ENCODE peak calls at places on chromosomes 7 and 10, in ten cellular contexts. B is Kasumi-1, F is GF-D8, Q is AG08396, G is mucosa of gallbladder, R is COR-L47, E is GM13977, A is ecto neural progenitor cell, U is NCI-H2029, P is NCI-H1105. Z is an unnamed sample.

GRCh38 chr7:72042855-72043254 is 369.3 kb downstream of the CALN1 start:
- DNase-seq in Q (no peak), U (no peak), B (no peak), G (no peak), F (no peak), E (no peak), R (no peak), A (no peak), P (no peak), Z (no peak)

GRCh38 chr10:123381271-123381670 is 227.1 kb downstream of the BUB3 start:
- DNase-seq in A (no peak), R (no peak), U (no peak), P (no peak), F (no peak), E (no peak), Q (no peak), G (no peak), B (no peak), Z (no peak)

GRCh38 chr7:85172530-85172941 is 14.3 kb downstream of the SEMA3D start:
- DNase-seq in A (no peak), F (no peak), R (no peak), P (no peak), Q (peak), B (no peak), G (no peak), E (no peak), U (no peak), Z (no peak)

GRCh38 chr10:69649771-69650550 is 19.9 kb downstream of the FAM241B start:
- DNase-seq in F (no peak), Q (no peak), P (no peak), B (no peak), U (no peak), G (no peak), R (no peak), A (no peak), E (no peak), Z (no peak)

GRCh38 chr7:8005279-8005678 is 36.7 kb downstream of the GLCCI1 start:
- DNase-seq in R (no peak), P (no peak), Q (no peak), U (no peak), G (no peak), B (no peak), A (no peak), E (no peak), F (no peak), Z (no peak)

GRCh38 chr10:96309631-96310358 is 5.6 kb downstream of the DNTT start:
- DNase-seq in E (no peak), F (no peak), P (no peak), B (no peak), R (no peak), U (no peak), Q (no peak), G (no peak), A (no peak), Z (no peak)

GRCh38 chr10:99682752-99683151 is 23.4 kb downstream of the ENTPD7 start:
- DNase-seq in B (peak), A (no peak), R (no peak), U (no peak), Q (no peak), F (no peak), E (no peak), P (no peak), G (no peak), Z (peak)

GRCh38 chr10:120586471-120586872 is 129.4 kb downstream of the PLPP4 start:
- DNase-seq in E (no peak), G (peak), B (no peak), P (no peak), U (no peak), A (no peak), Q (peak), R (no peak), F (no peak), Z (no peak)

GRCh38 chr7:157552295-157552993 is 215.6 kb downstream of the DNAJB6 start:
- DNase-seq in R (no peak), Q (no peak), E (no peak), B (no peak), G (no peak), F (no peak), P (no peak), A (no peak), U (no peak), Z (no peak)

GRCh38 chr7:55046582-55047347 is 27.9 kb downstream of the EGFR start:
- DNase-seq in P (no peak), U (no peak), R (no peak), E (no peak), A (no peak), G (no peak), F (no peak), Q (no peak), B (no peak), Z (no peak)

GRCh38 chr7:155190608-155191536 is 106.8 kb upstream of the INSIG1 start:
- DNase-seq in E (peak), Q (peak), P (no peak), G (peak), U (no peak), F (no peak), B (peak), R (no peak), A (peak), Z (peak)

GRCh38 chr10:4240641-4241197 is 455.7 kb upstream of the KLF6 start:
- DNase-seq in Q (peak), E (no peak), G (no peak), F (no peak), R (no peak), P (no peak), A (no peak), U (no peak), B (no peak), Z (no peak)

GRCh38 chr7:138008588-138009349 is 6.9 kb upstream of the CREB3L2 start:
- DNase-seq in G (no peak), U (peak), A (peak), B (peak), P (peak), E (peak), Q (peak), F (no peak), R (peak), Z (peak)

GRCh38 chr10:77789016-77789415 is 137.5 kb downstream of the DLG5 start:
- DNase-seq in P (no peak), G (no peak), F (no peak), R (no peak), B (no peak), A (no peak), U (no peak), E (no peak), Q (no peak), Z (no peak)

GRCh38 chr7:114182837-114183236 is 231.8 kb upstream of the FOXP2 start:
- DNase-seq in F (no peak), G (no peak), E (no peak), A (no peak), B (no peak), Q (no peak), R (no peak), P (no peak), U (no peak), Z (no peak)

GRCh38 chr7:85489498-85489897 is 302.6 kb upstream of the SEMA3D start:
- DNase-seq in E (no peak), G (no peak), R (no peak), Q (no peak), B (no peak), A (no peak), P (no peak), F (no peak), U (no peak), Z (peak)

GRCh38 chr7:132296820-132297219 is 279.4 kb downstream of the PLXNA4 start:
- DNase-seq in B (no peak), R (no peak), G (no peak), A (no peak), P (no peak), U (no peak), E (no peak), Q (no peak), F (no peak), Z (no peak)

GRCh38 chr10:92544296-92544695 is 29.6 kb downstream of the IDE start:
- DNase-seq in P (no peak), B (peak), Q (no peak), A (no peak), R (no peak), U (peak), E (no peak), F (peak), G (no peak), Z (peak)

GRCh38 chr10:58393317-58393716 is 8.1 kb downstream of the TFAM start:
- DNase-seq in U (no peak), B (peak), R (no peak), F (no peak), Q (no peak), G (no peak), A (no peak), E (no peak), P (no peak), Z (no peak)

GRCh38 chr10:76149182-76149581 is 717.8 kb downstream of the LRMDA start:
- DNase-seq in G (no peak), F (no peak), U (no peak), Q (no peak), B (no peak), E (no peak), R (no peak), P (no peak), A (no peak), Z (no peak)

GRCh38 chr7:85602196-85602595 is 415.3 kb upstream of the SEMA3D start:
- DNase-seq in B (no peak), E (no peak), U (no peak), A (no peak), R (peak), P (peak), G (no peak), F (no peak), Q (no peak), Z (no peak)

GRCh38 chr10:10758306-10758705 is 259.4 kb upstream of the CELF2 start:
- DNase-seq in P (no peak), B (no peak), R (no peak), A (no peak), U (no peak), F (no peak), Q (no peak), G (no peak), E (no peak), Z (no peak)

GRCh38 chr7:7201583-7202374 is 19.4 kb downstream of the C1GALT1 start:
- DNase-seq in F (no peak), E (peak), U (no peak), P (no peak), Q (no peak), A (peak), R (no peak), B (no peak), G (peak), Z (no peak)

GRCh38 chr7:125119559-125120115 is 190.0 kb upstream of the POT1 start:
- DNase-seq in B (no peak), R (no peak), F (no peak), E (no peak), Q (no peak), A (no peak), G (no peak), P (no peak), U (no peak), Z (no peak)

GRCh38 chr10:132305654-132306340 is 2.0 kb downstream of the STK32C start:
- DNase-seq in G (no peak), P (no peak), R (no peak), F (no peak), E (no peak), Q (no peak), B (no peak), U (no peak), A (no peak), Z (no peak)

GRCh38 chr10:132465889-132466519 is 69.0 kb downstream of the PWWP2B start:
- DNase-seq in F (no peak), B (no peak), G (no peak), E (no peak), P (no peak), A (no peak), R (no peak), U (no peak), Q (no peak), Z (no peak)

GRCh38 chr7:78316110-78316509 is 517.5 kb downstream of the PHTF2 start:
- DNase-seq in U (no peak), E (no peak), P (no peak), B (no peak), R (no peak), G (no peak), Q (no peak), A (no peak), F (no peak), Z (no peak)

GRCh38 chr10:51423121-51423452 is 276.3 kb downstream of the CSTF2T start:
- DNase-seq in U (no peak), P (no peak), G (no peak), E (no peak), R (no peak), A (no peak), B (no peak), Q (no peak), F (no peak), Z (no peak)

GRCh38 chr10:104548090-104548489 is 93.0 kb upstream of the SORCS3 start:
- DNase-seq in G (no peak), U (no peak), E (no peak), B (no peak), P (no peak), F (no peak), R (no peak), Q (peak), A (no peak), Z (no peak)